ENCODE peak calls at places on chromosomes 16 and 17, in four cellular contexts. C is stimulated activated CD4-positive, alpha-beta T cell treated with anti-CD3 and anti-CD28 coated beads, TNF-alpha, amount 100 ng/mL, for 48 hours; J is astrocyte of the hippocampus; N is DMS 273 treated with DMSO at 0.1 percent for 48 hours. G is an unnamed sample.

GRCh38 chr17:60077672-60078519 is 825 bp downstream of the HEATR6 start:
- DNase-seq in N (peak; percentile 33), C (peak; percentile 23), J (peak; percentile 11), G (no peak)

GRCh38 chr17:13393841-13394710 is 207.7 kb downstream of the HS3ST3A1 start:
- DNase-seq in J (peak; percentile 47), N (no peak), C (no peak), G (no peak)

GRCh38 chr17:1232786-1233185 is 37.5 kb upstream of the BHLHA9 start:
- DNase-seq in N (no peak), C (no peak), J (peak; percentile 33), G (no peak)

GRCh38 chr16:78720416-78720815 is 621.0 kb downstream of the WWOX start:
- DNase-seq in J (no peak), C (no peak), N (no peak), G (no peak)

GRCh38 chr17:10814083-10814482 is 10.2 kb upstream of the TMEM238L start:
- DNase-seq in N (no peak), C (no peak), J (no peak), G (no peak)

GRCh38 chr17:57284984-57285646 is 28.8 kb downstream of the MSI2 start:
- DNase-seq in C (peak; percentile 35), J (peak; percentile 86), N (no peak), G (no peak)

GRCh38 chr17:59783221-59784016 is 76.0 kb downstream of the VMP1 start:
- DNase-seq in C (no peak), N (peak; percentile 77), J (peak; percentile 65), G (no peak)

GRCh38 chr17:7307686-7308624 is 527 bp downstream of the EIF5A start:
- DNase-seq in J (peak; percentile 63), C (no peak), N (no peak), G (no peak)

GRCh38 chr17:300881-301280 is 51.7 kb downstream of the RPH3AL start:
- DNase-seq in N (no peak), C (no peak), J (no peak), G (no peak)

GRCh38 chr16:85479972-85480726 is 133.0 kb upstream of the GSE1 start:
- DNase-seq in J (no peak), C (no peak), N (no peak), G (no peak)

GRCh38 chr17:14732211-14732610 is 431.3 kb downstream of the HS3ST3B1 start:
- DNase-seq in J (no peak), C (no peak), N (no peak), G (no peak)

GRCh38 chr17:72162569-72162968 is 41.7 kb downstream of the SOX9 start:
- DNase-seq in J (no peak), N (no peak), C (no peak), G (no peak)

GRCh38 chr17:6782244-6782643 is 6.2 kb downstream of the FBXO39 start:
- DNase-seq in N (no peak), C (no peak), J (no peak), G (no peak)

GRCh38 chr16:1134776-1135458 is 18.0 kb upstream of the CACNA1H start:
- DNase-seq in N (no peak), C (no peak), J (no peak), G (no peak)

GRCh38 chr17:20008242-20009051 is 712 bp upstream of the SPECC1 start:
- DNase-seq in J (no peak), C (no peak), N (no peak), G (no peak)

GRCh38 chr17:6304894-6305612 is 129.9 kb downstream of the AIPL1 start:
- DNase-seq in N (no peak), C (no peak), J (peak; percentile 23), G (no peak)